ENCODE peak calls at places on chromosomes 16 and 17, in six cellular contexts. C is neural crest cell; Y is fibroblast of pulmonary artery; A is CD4-positive, alpha-beta T cell; P is cardiac muscle cell; Z is omental fat pad. H is an unnamed sample.

GRCh38 chr17:73911726-73912359 is 267.6 kb upstream of the SDK2 start:
- DNase-seq in C (no peak), Y (no peak), A (no peak), P (no peak), Z (no peak), H (no peak)

GRCh38 chr16:6611535-6611934 is 721.1 kb upstream of the RBFOX1 start:
- DNase-seq in C (no peak), Y (no peak), A (no peak), P (no peak), Z (no peak), H (peak; percentile 26)

GRCh38 chr17:64318068-64318467 is 55.0 kb upstream of the TEX2 start:
- DNase-seq in C (no peak), Y (no peak), A (no peak), P (no peak), Z (no peak), H (no peak)

GRCh38 chr17:13931752-13932477 is 137.4 kb upstream of the COX10 start:
- DNase-seq in C (no peak), Y (peak; percentile 37), A (no peak), P (no peak), Z (peak; percentile 35), H (no peak)

GRCh38 chr17:15966183-15966878 is 21.4 kb downstream of the ADORA2B start:
- DNase-seq in C (no peak), Y (no peak), A (no peak), P (peak; percentile 82), Z (no peak), H (peak; percentile 20)

GRCh38 chr17:75652341-75652740 is 14.6 kb downstream of the RECQL5 start:
- DNase-seq in C (no peak), Y (no peak), A (no peak), P (no peak), Z (no peak), H (no peak)

GRCh38 chr16:566475-567361 is at the start of gene NHLRC4:
- DNase-seq in C (peak; percentile 43), Y (peak; percentile 79), A (peak; percentile 55), P (peak; percentile 70), Z (peak; percentile 35), H (peak; percentile 40)

GRCh38 chr17:33469911-33470310 is 176.8 kb upstream of the ASIC2 start:
- DNase-seq in C (no peak), Y (peak; percentile 86), A (no peak), P (no peak), Z (no peak), H (no peak)

GRCh38 chr17:51707216-51707615 is 446.9 kb downstream of the UTP18 start:
- DNase-seq in C (no peak), Y (no peak), A (no peak), P (no peak), Z (no peak), H (no peak)

GRCh38 chr17:15955793-15956541 is 11.0 kb downstream of the ADORA2B start:
- DNase-seq in C (no peak), Y (no peak), A (no peak), P (no peak), Z (no peak), H (no peak)

GRCh38 chr16:4136229-4136813 is 20.1 kb upstream of the ADCY9 start:
- DNase-seq in C (no peak), Y (no peak), A (no peak), P (no peak), Z (no peak), H (no peak)
- TF ChIP-seq CTCF in C (no peak), Y (no peak), A (no peak), P (no peak), Z (no peak), H (no peak)

GRCh38 chr17:38869647-38870258 is at the start of gene LASP1:
- DNase-seq in C (peak; percentile 79), Y (peak; percentile 89), A (peak; percentile 87), P (peak; percentile 92), Z (peak; percentile 53), H (peak; percentile 86)

GRCh38 chr17:38871247-38871991 is 1.6 kb downstream of the LASP1 start:
- DNase-seq in C (no peak), Y (peak; percentile 71), A (peak; percentile 64), P (peak; percentile 52), Z (peak; percentile 75), H (no peak)

GRCh38 chr17:38871992-38872605 is 2.2 kb downstream of the LASP1 start:
- DNase-seq in C (no peak), Y (no peak), A (no peak), P (no peak), Z (no peak), H (no peak)

GRCh38 chr17:38868968-38869646 is 751 bp upstream of the LASP1 start:
- DNase-seq in C (peak; percentile 97), Y (peak; percentile 91), A (peak; percentile 82), P (peak; percentile 82), Z (peak; percentile 92), H (peak; percentile 91)

GRCh38 chr17:38870259-38871165 is 654 bp downstream of the LASP1 start:
- DNase-seq in C (peak; percentile 40), Y (no peak), A (peak; percentile 60), P (peak; percentile 65), Z (no peak), H (peak; percentile 49)
- TF ChIP-seq CTCF in C (no peak), Y (no peak), A (no peak), P (no peak), Z (no peak), H (no peak)

GRCh38 chr17:77708049-77708448 is 250.5 kb upstream of the TNRC6C start:
- DNase-seq in C (no peak), Y (no peak), A (no peak), P (no peak), Z (no peak), H (no peak)

GRCh38 chr17:77708936-77709335 is 249.6 kb upstream of the TNRC6C start:
- DNase-seq in C (no peak), Y (no peak), A (no peak), P (no peak), Z (no peak), H (no peak)

GRCh38 chr17:77709594-77709993 is 248.9 kb upstream of the TNRC6C start:
- DNase-seq in C (no peak), Y (no peak), A (no peak), P (no peak), Z (no peak), H (no peak)

GRCh38 chr17:77706938-77707337 is 251.6 kb upstream of the TNRC6C start:
- DNase-seq in C (no peak), Y (no peak), A (no peak), P (no peak), Z (no peak), H (no peak)

GRCh38 chr17:77707546-77707945 is 251.0 kb upstream of the TNRC6C start:
- DNase-seq in C (no peak), Y (no peak), A (no peak), P (no peak), Z (no peak), H (no peak)
- TF ChIP-seq CTCF in C (no peak), Y (no peak), A (no peak), P (no peak), Z (no peak), H (no peak)

GRCh38 chr17:81408049-81408448 is 12.8 kb downstream of the BAHCC1 start:
- DNase-seq in C (no peak), Y (no peak), A (no peak), P (no peak), Z (no peak), H (no peak)

GRCh38 chr17:81406117-81406953 is 11.1 kb downstream of the BAHCC1 start:
- DNase-seq in C (no peak), Y (no peak), A (no peak), P (no peak), Z (no peak), H (no peak)

GRCh38 chr17:81411305-81411704 is 16.0 kb downstream of the BAHCC1 start:
- DNase-seq in C (no peak), Y (no peak), A (no peak), P (no peak), Z (no peak), H (no peak)

GRCh38 chr17:81410852-81411251 is 15.6 kb downstream of the BAHCC1 start:
- DNase-seq in C (no peak), Y (no peak), A (no peak), P (no peak), Z (no peak), H (no peak)

DNA sequence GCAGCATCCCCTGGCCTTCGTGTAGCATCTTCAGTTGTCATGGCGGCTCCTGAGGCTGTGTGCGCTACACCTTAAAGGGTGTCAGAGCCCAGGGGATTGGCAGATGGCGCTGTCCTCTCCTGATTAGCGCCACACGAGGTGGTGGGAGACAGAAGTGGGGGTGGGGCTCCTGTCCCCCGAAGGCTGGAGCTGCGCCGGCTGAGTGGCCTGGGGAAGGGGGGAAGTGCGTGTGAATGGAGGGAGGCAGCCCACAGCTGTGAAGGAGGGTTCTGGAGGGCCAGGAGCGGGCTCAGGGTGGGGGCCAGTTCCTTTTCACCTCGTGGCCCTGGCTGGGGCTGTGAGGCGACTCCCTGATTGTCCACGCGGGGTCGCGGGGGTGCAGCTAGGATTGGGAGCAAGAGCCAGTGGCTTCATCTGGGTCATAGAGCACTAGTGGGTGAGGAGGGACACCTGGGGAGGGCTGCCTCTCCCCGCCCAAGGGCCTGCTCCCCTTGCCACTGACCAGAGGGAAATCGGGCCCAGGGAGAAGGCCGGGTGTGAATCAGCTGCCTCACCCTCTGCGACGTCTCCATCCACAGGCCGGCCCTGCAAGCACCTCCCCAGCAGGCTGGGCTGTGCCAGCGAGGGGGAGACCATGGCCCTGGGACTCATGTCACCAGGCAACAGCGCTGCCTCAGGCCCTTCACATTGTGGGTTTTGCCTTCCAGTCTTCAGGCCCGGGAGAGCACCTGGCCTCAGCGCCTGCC is 14.1 kb downstream of the BAHCC1 start:
- DNase-seq in C (no peak), Y (no peak), A (no peak), P (no peak), Z (no peak), H (no peak)
- TF ChIP-seq CTCF in C (no peak), Y (no peak), A (no peak), P (no peak), Z (no peak), H (no peak)

GRCh38 chr16:30927789-30928378 is 4.5 kb downstream of the FBXL19 start:
- DNase-seq in C (no peak), Y (peak; percentile 42), A (peak; percentile 16), P (peak; percentile 84), Z (no peak), H (no peak)
- TF ChIP-seq CTCF in C (no peak), Y (no peak), A (no peak), P (no peak), Z (no peak), H (no peak)

GRCh38 chr17:5526821-5527598 is 40.6 kb downstream of the MIS12 start:
- DNase-seq in C (peak; percentile 48), Y (peak; percentile 96), A (no peak), P (peak; percentile 79), Z (no peak), H (peak; percentile 27)
- TF ChIP-seq CTCF in C (no peak), Y (no peak), A (no peak), P (no peak), Z (no peak), H (no peak)

GRCh38 chr16:64047207-64047606 is 1074.7 kb downstream of the CDH11 start:
- DNase-seq in C (no peak), Y (no peak), A (no peak), P (no peak), Z (no peak), H (no peak)
- TF ChIP-seq CTCF in C (no peak), Y (no peak), A (no peak), P (no peak), Z (no peak), H (no peak)